ENCODE peak calls at places on chromosomes 6 and 20, in eight cellular contexts. B is SK-MEL-5; M is AG04449; T is stimulated activated CD4-positive, alpha-beta T cell treated with anti-CD3 and anti-CD28 coated beads, Interleukin-12 subunit alpha, Interleukin-12 subunit beta, amount 100 ng/mL, for 4 hours; H is lung microvascular endothelial cell; R is GM23248; Y is pons; O is astrocyte of the spinal cord. W is an unnamed sample.

GRCh38 chr6:110255356-110255755 is 75.1 kb downstream of the CDC40 start:
- DNase-seq in M (no peak), Y (no peak), R (peak), B (peak), H (peak), O (peak), T (no peak), W (peak)

GRCh38 chr6:158665332-158665731 is 15.5 kb downstream of the SYTL3 start:
- DNase-seq in H (no peak), M (no peak), O (no peak), R (no peak), B (no peak), T (no peak), Y (no peak), W (no peak)

GRCh38 chr6:3068329-3069223 is at the start of gene RIPK1:
- DNase-seq in T (peak), M (no peak), Y (peak), B (peak), O (peak), R (peak), H (peak), W (peak)

GRCh38 chr20:51275816-51276215 is 252.9 kb upstream of the KCNG1 start:
- DNase-seq in R (peak), O (peak), M (no peak), H (peak), Y (no peak), T (no peak), B (no peak), W (no peak)

GRCh38 chr6:6596929-6597328 is 8.4 kb downstream of the LY86 start:
- DNase-seq in M (no peak), R (no peak), B (no peak), H (no peak), O (no peak), T (no peak), Y (no peak), W (no peak)

GRCh38 chr6:14092861-14093789 is 24.4 kb upstream of the CD83 start:
- DNase-seq in Y (peak), M (no peak), H (peak), R (no peak), O (peak), B (peak), T (no peak), W (no peak)

GRCh38 chr6:149098700-149099276 is 218.7 kb upstream of the TAB2 start:
- DNase-seq in H (no peak), M (no peak), B (no peak), R (no peak), O (no peak), T (no peak), Y (no peak), W (no peak)

GRCh38 chr6:5941188-5941587 is 65.5 kb downstream of the NRN1 start:
- DNase-seq in T (no peak), H (no peak), O (peak), M (no peak), B (no peak), R (peak), Y (no peak), W (no peak)

GRCh38 chr6:111564482-111564945 is 41.2 kb downstream of the TRAF3IP2 start:
- DNase-seq in R (peak), T (no peak), O (peak), Y (no peak), H (no peak), M (no peak), B (no peak), W (no peak)

GRCh38 chr6:33198853-33199436 is 1.5 kb downstream of the RXRB start:
- DNase-seq in Y (no peak), O (no peak), R (no peak), M (no peak), T (no peak), B (no peak), H (no peak), W (no peak)

GRCh38 chr20:37576911-37577310 is 49.2 kb upstream of the BLCAP start:
- DNase-seq in O (no peak), M (no peak), B (no peak), R (no peak), T (no peak), H (no peak), Y (no peak), W (no peak)

GRCh38 chr20:57715268-57715904 is 5.6 kb upstream of the PMEPA1 start:
- DNase-seq in T (no peak), B (no peak), R (no peak), H (no peak), Y (no peak), O (no peak), M (no peak), W (no peak)

GRCh38 chr6:75287424-75287823 is 2.8 kb upstream of the TMEM30A start:
- DNase-seq in R (no peak), H (no peak), T (no peak), M (no peak), O (no peak), B (no peak), Y (no peak), W (no peak)

GRCh38 chr6:75204959-75205775 is 686 bp downstream of the COL12A1 start:
- DNase-seq in B (no peak), T (peak), Y (no peak), O (peak), M (no peak), H (no peak), R (peak), W (no peak)

GRCh38 chr6:44176935-44177509 is 18.4 kb downstream of the CAPN11 start:
- DNase-seq in H (no peak), B (no peak), R (no peak), O (no peak), T (no peak), Y (no peak), M (no peak), W (no peak)

GRCh38 chr6:124090491-124090890 is 286.8 kb downstream of the NKAIN2 start:
- DNase-seq in B (no peak), T (no peak), O (no peak), H (no peak), R (no peak), Y (no peak), M (no peak), W (no peak)

GRCh38 chr6:55902796-55903195 is 27.4 kb upstream of the BMP5 start:
- DNase-seq in M (no peak), H (no peak), T (no peak), Y (no peak), O (peak), B (no peak), R (no peak), W (no peak)

W was measured in progenitor cell of endocrine pancreas.